ENCODE peak calls at places on chromosomes 4 and X, in seven cellular contexts. K, B, S, I, Z, C and R are unnamed samples.

GRCh38 chr4:76690906-76691275 is 207.1 kb downstream of the SOWAHB start:
- DNase-seq in K (no peak), B (no peak), S (no peak), I (no peak), Z (peak; percentile 56), C (no peak), R (peak; percentile 51)

GRCh38 chr4:68074397-68074796 is 55.3 kb downstream of the TMPRSS11F start:
- DNase-seq in K (no peak), B (no peak), S (no peak), I (no peak), Z (no peak), C (no peak), R (no peak)

GRCh38 chr4:41207330-41207831 is 7.0 kb downstream of the APBB2 start:
- DNase-seq in K (no peak), B (no peak), S (peak; percentile 44), I (no peak), Z (no peak), C (no peak), R (no peak)

GRCh38 chr4:101283436-101283835 is 63.9 kb downstream of the PPP3CA start:
- DNase-seq in K (no peak), B (no peak), S (no peak), I (no peak), Z (no peak), C (no peak), R (no peak)

GRCh38 chr4:137700072-137700471 is 167.8 kb upstream of the PCDH18 start:
- DNase-seq in K (no peak), B (no peak), S (peak; percentile 47), I (no peak), Z (no peak), C (no peak), R (peak; percentile 34)

GRCh38 chr4:14096406-14096965 is 469.0 kb upstream of the BOD1L1 start:
- DNase-seq in K (no peak), B (no peak), S (peak; percentile 80), I (no peak), Z (no peak), C (no peak), R (peak; percentile 71)

GRCh38 chr4:8312069-8312445 is 42.5 kb downstream of the HTRA3 start:
- DNase-seq in K (no peak), B (no peak), S (no peak), I (no peak), Z (no peak), C (no peak), R (no peak)

GRCh38 chrX:107135076-107135964 is 16.7 kb upstream of the RBM41 start:
- DNase-seq in K (no peak), B (no peak), S (peak; percentile 73), I (peak; percentile 26), Z (no peak), C (no peak), R (peak; percentile 46)

GRCh38 chr4:11424000-11424399 is 4.7 kb downstream of the HS3ST1 start:
- DNase-seq in K (no peak), B (no peak), S (peak; percentile 18), I (peak; percentile 25), Z (peak; percentile 47), C (no peak), R (peak; percentile 4)

GRCh38 chrX:20547649-20548051 is 280.9 kb upstream of the RPS6KA3 start:
- DNase-seq in K (peak; percentile 37), B (peak; percentile 53), S (peak; percentile 81), I (no peak), Z (peak; percentile 73), C (no peak), R (no peak)

GRCh38 chrX:16113978-16114554 is 9.3 kb upstream of the GRPR start:
- DNase-seq in K (no peak), B (no peak), S (no peak), I (no peak), Z (no peak), C (no peak), R (no peak)

GRCh38 chrX:16114640-16115039 is 8.7 kb upstream of the GRPR start:
- DNase-seq in K (no peak), B (no peak), S (peak; percentile 81), I (no peak), Z (no peak), C (no peak), R (peak; percentile 87)

DNA sequence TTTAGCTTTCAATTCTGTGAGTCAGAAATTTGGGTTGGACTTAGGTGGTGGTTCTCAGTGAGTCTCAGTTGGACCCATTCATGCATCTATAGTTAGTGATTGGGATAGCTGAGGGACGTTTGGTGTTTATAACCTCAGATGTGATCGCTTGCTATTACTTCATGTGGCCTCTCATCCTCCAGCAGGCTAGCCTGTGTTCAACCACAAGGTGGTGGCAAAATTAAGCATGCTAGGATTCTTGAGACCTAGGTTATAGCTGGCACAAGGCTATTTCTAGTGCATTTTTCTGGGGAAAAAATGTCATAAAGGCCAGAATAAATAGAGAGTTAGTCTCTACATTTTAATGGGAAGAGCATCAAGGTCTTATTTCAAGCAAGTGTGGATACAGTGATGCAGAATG is 10.9 kb upstream of the GRPR start:
- DNase-seq in K (no peak), B (no peak), S (no peak), I (no peak), Z (no peak), C (no peak), R (no peak)
- TF ChIP-seq CTCF in K (no peak), B (no peak), S (no peak), I (no peak), Z (no peak), C (no peak), R (no peak)

DNA sequence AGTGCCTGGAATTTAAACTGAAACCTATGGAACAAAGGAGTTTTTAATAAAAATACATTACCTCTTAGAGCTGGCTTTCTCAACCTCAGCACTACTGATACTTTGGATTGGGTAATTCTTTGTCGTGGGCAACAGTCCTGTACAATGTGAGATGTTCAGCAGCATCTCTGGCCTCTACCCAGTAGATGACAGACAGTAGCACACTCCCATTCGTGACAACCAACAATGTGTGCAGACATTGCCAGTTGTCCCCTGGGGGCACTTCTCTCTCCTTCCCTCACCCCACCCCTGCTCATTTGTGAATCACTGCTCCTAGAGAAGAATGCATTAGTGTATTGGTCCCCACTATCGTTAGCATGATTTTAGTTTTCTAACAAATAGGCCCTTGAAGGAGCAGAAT is 16.2 kb downstream of the GPAT3 start:
- DNase-seq in K (no peak), B (no peak), S (peak; percentile 20), I (no peak), Z (no peak), C (no peak), R (peak; percentile 66)
- H3K4me3 ChIP-seq in K (no peak overlapping the region), B (no peak overlapping the region), S (no peak overlapping the region), I (peak overlapping the region; percentile 1), Z (no peak overlapping the region), C (no peak overlapping the region), R (no peak overlapping the region)

GRCh38 chr4:39029752-39030694 is 2.2 kb downstream of the TMEM156 start:
- DNase-seq in K (no peak), B (no peak), S (no peak), I (no peak), Z (no peak), C (no peak), R (no peak)
- TF ChIP-seq CTCF in K (no peak), B (no peak), S (no peak), I (no peak), Z (no peak), C (no peak), R (no peak)

GRCh38 chr4:108172231-108172779 is 3.6 kb upstream of the LEF1 start:
- DNase-seq in K (no peak), B (peak; percentile 18), S (peak; percentile 48), I (no peak), Z (peak; percentile 5), C (no peak), R (peak; percentile 65)

GRCh38 chr4:108170729-108171540 is 2.2 kb upstream of the LEF1 start:
- DNase-seq in K (no peak), B (no peak), S (no peak), I (no peak), Z (no peak), C (no peak), R (peak; percentile 11)

GRCh38 chr4:108172780-108173598 is 4.3 kb upstream of the LEF1 start:
- DNase-seq in K (peak; percentile 52), B (peak; percentile 27), S (peak; percentile 67), I (no peak), Z (peak; percentile 40), C (no peak), R (peak; percentile 35)

GRCh38 chr4:108173599-108174057 is 4.9 kb upstream of the LEF1 start:
- DNase-seq in K (no peak), B (no peak), S (no peak), I (no peak), Z (no peak), C (no peak), R (no peak)

DNA sequence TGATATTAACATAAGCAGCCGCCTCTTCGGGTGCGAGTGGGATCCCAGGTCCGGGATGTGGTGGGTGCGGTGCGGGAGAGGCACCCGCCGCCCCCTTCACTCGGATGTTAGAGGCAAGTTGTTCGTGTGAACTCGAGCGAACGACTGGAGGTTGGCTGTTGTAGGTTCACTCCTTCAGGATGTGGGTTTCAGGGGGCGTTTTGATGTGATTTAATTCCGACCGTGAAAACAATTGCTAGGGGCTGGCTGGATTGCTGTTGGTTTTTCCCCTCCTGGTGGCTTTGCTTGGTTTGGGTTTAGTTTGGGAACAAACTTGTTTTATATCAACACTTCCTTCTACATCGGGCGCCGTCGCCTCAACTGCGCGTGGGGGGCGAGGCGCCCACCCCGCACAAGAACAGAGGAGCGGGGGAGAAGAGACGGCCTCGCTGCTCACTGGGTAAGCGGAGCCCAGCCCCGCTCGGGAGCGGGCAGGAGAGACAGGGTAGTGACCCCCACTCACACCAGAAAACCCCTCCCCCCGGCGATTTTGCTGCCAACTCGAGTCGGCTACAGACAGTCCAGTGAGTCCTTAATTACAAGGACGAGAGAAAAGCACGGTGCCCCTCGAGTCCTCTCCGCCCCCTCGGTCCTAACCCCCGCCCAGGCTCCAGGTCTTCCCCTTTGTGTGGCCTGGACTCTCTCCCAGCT is 3.0 kb upstream of the LEF1 start:
- DNase-seq in K (no peak), B (no peak), S (peak; percentile 15), I (no peak), Z (no peak), C (no peak), R (no peak)
- H3K4me3 ChIP-seq in K (no peak overlapping the region), B (no peak overlapping the region), S (no peak overlapping the region), I (no peak overlapping the region), Z (no peak overlapping the region), C (no peak overlapping the region), R (no peak overlapping the region)

DNA sequence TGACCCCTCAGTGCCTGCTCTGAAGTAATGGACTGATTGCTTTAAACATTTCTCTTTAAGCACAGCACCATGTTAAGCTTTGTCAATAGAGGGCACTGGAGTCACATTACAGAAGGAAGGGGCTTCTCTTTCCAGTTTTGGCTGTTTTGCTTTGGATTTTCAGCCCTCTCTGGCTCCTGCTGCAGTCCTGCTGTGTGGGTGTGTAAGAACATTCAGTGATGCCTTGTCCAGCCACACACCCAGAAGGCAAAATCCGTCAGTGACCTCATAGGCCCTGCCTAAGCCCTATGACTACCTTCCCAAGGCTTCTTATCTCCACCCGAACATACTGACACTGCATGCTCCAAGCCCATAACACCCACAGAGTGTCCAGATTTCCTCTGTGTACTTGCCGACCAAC is 215.3 kb upstream of the CTSO start:
- DNase-seq in K (no peak), B (no peak), S (peak; percentile 99), I (no peak), Z (peak; percentile 4), C (peak; percentile 34), R (peak; percentile 91)
- TF ChIP-seq CTCF in K (no peak), B (peak; percentile 50), S (peak; percentile 80), I (peak; percentile 30), Z (no peak), C (no peak), R (peak; percentile 81)

GRCh38 chrX:72003811-72004750 is 93.4 kb downstream of the NHSL2 start:
- DNase-seq in K (no peak), B (peak; percentile 46), S (peak; percentile 73), I (no peak), Z (no peak), C (no peak), R (peak; percentile 38)
- H3K4me3 ChIP-seq in K (no peak overlapping the region), B (no peak overlapping the region), S (no peak overlapping the region), I (no peak overlapping the region), Z (no peak overlapping the region), C (no peak overlapping the region), R (no peak overlapping the region)